ENCODE peak calls at places on chromosomes 3 and 15, in seven cellular contexts. E is A673, B is dorsolateral prefrontal cortex, X is suprapubic skin, Y is tibial artery, N is AG09309, Z is K562. I is an unnamed sample.

GRCh38 chr3:15646924-15647511 is 45.5 kb downstream of the BTD start:
- DNase-seq in E (peak; percentile 62), B (no peak), X (peak; percentile 84), Y (peak; percentile 58), N (peak; percentile 98), Z (no peak), I (peak; percentile 98)

GRCh38 chr3:154758109-154758868 is 321.8 kb upstream of the MME start:
- DNase-seq in E (peak; percentile 31), B (no peak), X (no peak), Y (no peak), N (peak; percentile 24), Z (no peak), I (no peak)

GRCh38 chr15:82122754-82123400 is 77.1 kb upstream of the MEX3B start:
- DNase-seq in E (no peak), B (no peak), X (no peak), Y (peak; percentile 40), N (peak; percentile 95), Z (no peak), I (peak; percentile 91)

GRCh38 chr3:118938183-118938961 is 96.3 kb downstream of the IGSF11 start:
- DNase-seq in E (peak; percentile 3), B (no peak), X (no peak), Y (no peak), N (no peak), Z (peak; percentile 37), I (no peak)

GRCh38 chr3:184016820-184017671 is 638 bp downstream of the ABCC5 start:
- DNase-seq in E (peak; percentile 67), B (peak; percentile 48), X (no peak), Y (peak; percentile 32), N (no peak), Z (peak; percentile 83), I (no peak)

GRCh38 chr3:137946341-137946973 is 63.5 kb upstream of the CLDN18 start:
- DNase-seq in E (peak; percentile 80), B (peak; percentile 25), X (no peak), Y (peak; percentile 20), N (peak; percentile 21), Z (peak; percentile 70), I (peak; percentile 36)

GRCh38 chr3:63918321-63918720 is 6.1 kb upstream of the SCAANT1 start:
- DNase-seq in E (no peak), B (no peak), X (no peak), Y (no peak), N (no peak), Z (no peak), I (no peak)

GRCh38 chr15:81480645-81481053 is 106.6 kb upstream of the TMC3 start:
- DNase-seq in E (peak; percentile 66), B (no peak), X (no peak), Y (no peak), N (peak; percentile 16), Z (peak; percentile 27), I (peak; percentile 35)

GRCh38 chr15:85473455-85473854 is 93.1 kb downstream of the AKAP13 start:
- DNase-seq in E (no peak), B (no peak), X (no peak), Y (no peak), N (no peak), Z (no peak), I (no peak)

GRCh38 chr3:193556841-193557240 is 2.1 kb upstream of the ATP13A4 start:
- DNase-seq in E (no peak), B (no peak), X (no peak), Y (no peak), N (no peak), Z (no peak), I (no peak)

GRCh38 chr3:110314512-110315114 is 757.0 kb upstream of the NECTIN3 start:
- DNase-seq in E (peak; percentile 81), B (no peak), X (no peak), Y (peak; percentile 50), N (no peak), Z (peak; percentile 15), I (peak; percentile 14)

GRCh38 chr3:108554913-108555571 is 34.2 kb downstream of the CIP2A start:
- DNase-seq in E (no peak), B (no peak), X (no peak), Y (no peak), N (no peak), Z (no peak), I (no peak)

GRCh38 chr15:40785814-40786213 is 16.0 kb downstream of the C15orf62 start:
- DNase-seq in E (no peak), B (no peak), X (no peak), Y (no peak), N (no peak), Z (no peak), I (no peak)

GRCh38 chr15:40789119-40789518 is 17.8 kb upstream of the ZFYVE19 start:
- DNase-seq in E (no peak), B (no peak), X (no peak), Y (no peak), N (no peak), Z (peak; percentile 44), I (no peak)

GRCh38 chr15:40785158-40785557 is 15.4 kb downstream of the C15orf62 start:
- DNase-seq in E (no peak), B (no peak), X (no peak), Y (no peak), N (no peak), Z (no peak), I (no peak)

GRCh38 chr15:40787991-40788390 is 18.2 kb downstream of the C15orf62 start:
- DNase-seq in E (no peak), B (no peak), X (no peak), Y (no peak), N (no peak), Z (no peak), I (no peak)

GRCh38 chr15:40787344-40787841 is 17.6 kb downstream of the C15orf62 start:
- DNase-seq in E (peak; percentile 61), B (no peak), X (no peak), Y (no peak), N (peak; percentile 83), Z (no peak), I (no peak)
- H3K4me3 ChIP-seq in E (no peak overlapping the region), B (no peak overlapping the region), X (no peak overlapping the region), Y (no peak overlapping the region), N (no peak overlapping the region), Z (no peak overlapping the region), I (no peak overlapping the region)

GRCh38 chr3:149579838-149580542 is 77.8 kb downstream of the WWTR1 start:
- DNase-seq in E (no peak), B (no peak), X (no peak), Y (no peak), N (no peak), Z (no peak), I (no peak)
- H3K4me3 ChIP-seq in E (no peak overlapping the region), B (no peak overlapping the region), X (no peak overlapping the region), Y (no peak overlapping the region), N (no peak overlapping the region), Z (no peak overlapping the region), I (no peak overlapping the region)

GRCh38 chr3:152204218-152204617 is 64.5 kb upstream of the MBNL1 start:
- DNase-seq in E (no peak), B (no peak), X (no peak), Y (no peak), N (no peak), Z (no peak), I (no peak)

GRCh38 chr3:152202976-152203626 is 65.6 kb upstream of the MBNL1 start:
- DNase-seq in E (no peak), B (no peak), X (no peak), Y (no peak), N (no peak), Z (peak; percentile 41), I (no peak)

GRCh38 chr3:152203677-152204076 is 65.1 kb upstream of the MBNL1 start:
- DNase-seq in E (no peak), B (no peak), X (no peak), Y (no peak), N (no peak), Z (no peak), I (no peak)

GRCh38 chr3:152206243-152206642 is 62.5 kb upstream of the MBNL1 start:
- DNase-seq in E (no peak), B (no peak), X (no peak), Y (no peak), N (no peak), Z (no peak), I (no peak)

GRCh38 chr3:152205097-152205593 is 63.6 kb upstream of the MBNL1 start:
- DNase-seq in E (no peak), B (no peak), X (no peak), Y (no peak), N (no peak), Z (no peak), I (no peak)
- H3K4me3 ChIP-seq in E (no peak overlapping the region), B (peak overlapping the region; percentile 28), X (peak overlapping the region; percentile 10), Y (peak overlapping the region; percentile 39), N (no peak overlapping the region), Z (peak overlapping the region; percentile 36), I (no peak overlapping the region)

GRCh38 chr3:136070953-136071949 is 105.7 kb downstream of the PPP2R3A start:
- DNase-seq in E (peak; percentile 54), B (no peak), X (no peak), Y (peak; percentile 30), N (no peak), Z (no peak), I (no peak)
- H3K4me3 ChIP-seq in E (no peak overlapping the region), B (no peak overlapping the region), X (no peak overlapping the region), Y (no peak overlapping the region), N (no peak overlapping the region), Z (no peak overlapping the region), I (no peak overlapping the region)

GRCh38 chr3:134459506-134460041 is 26.2 kb downstream of the ANAPC13 start:
- DNase-seq in E (no peak), B (no peak), X (no peak), Y (no peak), N (no peak), Z (no peak), I (no peak)
- H3K4me3 ChIP-seq in E (no peak overlapping the region), B (no peak overlapping the region), X (no peak overlapping the region), Y (no peak overlapping the region), N (no peak overlapping the region), Z (no peak overlapping the region), I (no peak overlapping the region)